ENCODE peak calls at places on chromosomes 13 and 19, in five cellular contexts. U is pancreas, N is uterus, Q is IMR-90, I is suprapubic skin. G is an unnamed sample.

GRCh38 chr19:964761-965694 is 19.1 kb upstream of the WDR18 start:
- DNase-seq in N (no peak), Q (peak; percentile 31), I (no peak), U (peak; percentile 65), G (no peak)

GRCh38 chr19:12596485-12596884 is 14.1 kb downstream of the ZNF490 start:
- DNase-seq in N (no peak), U (no peak), Q (no peak), I (no peak), G (no peak)

GRCh38 chr13:19910336-19911072 is 47.1 kb upstream of the ZMYM5 start:
- DNase-seq in Q (peak; percentile 49), N (no peak), I (no peak), U (no peak), G (no peak)

GRCh38 chr19:33798701-33799111 is 2.0 kb downstream of the KCTD15 start:
- DNase-seq in I (no peak), Q (peak; percentile 27), N (no peak), U (no peak), G (no peak)

GRCh38 chr19:45469835-45470146 is 2.0 kb downstream of the FOSB start:
- DNase-seq in Q (no peak), I (no peak), U (no peak), N (no peak), G (no peak)

GRCh38 chr13:75505327-75505726 is 23.4 kb upstream of the TBC1D4 start:
- DNase-seq in N (no peak), I (no peak), U (no peak), Q (no peak), G (no peak)

GRCh38 chr13:39210961-39211534 is 172.8 kb downstream of the NHLRC3 start:
- DNase-seq in N (no peak), U (no peak), Q (no peak), I (no peak), G (no peak)

GRCh38 chr13:83215627-83216026 is 666.6 kb downstream of the SLITRK1 start:
- DNase-seq in N (no peak), U (no peak), I (no peak), Q (peak; percentile 81), G (no peak)

GRCh38 chr19:14167594-14168138 is 31.3 kb upstream of the ASF1B start:
- DNase-seq in U (no peak), N (no peak), Q (no peak), I (no peak), G (no peak)

GRCh38 chr19:45172173-45172572 is 5.9 kb downstream of the TRAPPC6A start:
- DNase-seq in U (peak; percentile 34), N (no peak), I (no peak), Q (no peak), G (no peak)

GRCh38 chr13:111139874-111140561 is 24.9 kb downstream of the ARHGEF7 start:
- DNase-seq in N (no peak), I (no peak), U (no peak), Q (no peak), G (no peak)

DNA sequence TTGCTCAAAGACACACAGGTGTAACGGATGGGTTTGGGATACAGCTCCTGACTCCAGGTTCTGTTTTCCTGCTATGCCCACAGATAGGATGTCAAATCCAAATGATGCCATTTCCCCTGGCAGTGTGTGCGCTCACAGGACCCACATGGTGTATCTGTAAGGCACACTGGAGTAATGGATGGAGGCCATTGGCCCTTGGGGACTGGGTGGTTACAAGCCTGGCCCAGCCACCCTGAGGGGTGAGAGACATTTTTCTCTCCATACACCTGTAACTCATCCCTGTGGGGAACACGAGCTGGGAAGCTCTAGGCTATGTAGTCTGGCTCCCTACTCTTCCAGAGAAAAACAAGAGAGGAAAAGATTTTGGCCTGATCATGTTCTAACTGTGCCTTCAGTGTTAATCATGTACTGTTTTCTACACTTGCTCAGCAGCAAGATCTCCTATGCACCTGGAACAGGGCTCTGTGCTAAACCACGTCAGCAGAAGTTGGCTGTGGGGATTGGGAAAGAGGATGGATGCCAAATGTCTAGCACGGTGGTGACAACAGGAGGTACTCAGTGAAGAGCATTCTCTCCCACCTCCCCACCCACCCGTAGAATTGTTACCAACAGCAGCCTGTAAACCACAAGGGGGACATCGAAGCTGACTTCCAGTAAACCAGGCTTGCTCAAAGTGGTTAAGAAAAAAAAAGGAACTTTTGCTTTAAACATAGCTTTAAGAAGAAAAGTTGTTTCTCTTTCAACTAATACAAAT is 237.0 kb downstream of the LACC1 start:
- DNase-seq in U (no peak), I (no peak), N (no peak), Q (peak; percentile 18), G (no peak)
- H3K27ac ChIP-seq in U (no peak overlapping the region), I (no peak overlapping the region), N (peak overlapping the region; percentile 8), Q (peak overlapping the region; percentile 13), G (no peak overlapping the region)

GRCh38 chr19:38682872-38683392 is 35.5 kb downstream of the ACTN4 start:
- DNase-seq in U (no peak), N (no peak), Q (no peak), I (no peak), G (no peak)
- H3K27ac ChIP-seq in U (peak overlapping the region; percentile 99), N (peak overlapping the region; percentile 100), Q (peak overlapping the region; percentile 85), I (peak overlapping the region; percentile 90), G (peak overlapping the region; percentile 55)

GRCh38 chr13:29926077-29926476 is 75.7 kb upstream of the UBL3 start:
- DNase-seq in I (no peak), U (no peak), N (no peak), Q (no peak), G (no peak)
- H3K27ac ChIP-seq in I (peak overlapping the region; percentile 87), U (peak overlapping the region; percentile 89), N (no peak overlapping the region), Q (no peak overlapping the region), G (no peak overlapping the region)

GRCh38 chr13:91346848-91347211 is 657 bp upstream of the MIR17HG start:
- DNase-seq in Q (no peak), I (no peak), N (no peak), U (no peak), G (no peak)
- H3K27ac ChIP-seq in Q (no peak overlapping the region), I (peak overlapping the region; percentile 99), N (peak overlapping the region; percentile 96), U (peak overlapping the region; percentile 96), G (peak overlapping the region; percentile 80)

DNA sequence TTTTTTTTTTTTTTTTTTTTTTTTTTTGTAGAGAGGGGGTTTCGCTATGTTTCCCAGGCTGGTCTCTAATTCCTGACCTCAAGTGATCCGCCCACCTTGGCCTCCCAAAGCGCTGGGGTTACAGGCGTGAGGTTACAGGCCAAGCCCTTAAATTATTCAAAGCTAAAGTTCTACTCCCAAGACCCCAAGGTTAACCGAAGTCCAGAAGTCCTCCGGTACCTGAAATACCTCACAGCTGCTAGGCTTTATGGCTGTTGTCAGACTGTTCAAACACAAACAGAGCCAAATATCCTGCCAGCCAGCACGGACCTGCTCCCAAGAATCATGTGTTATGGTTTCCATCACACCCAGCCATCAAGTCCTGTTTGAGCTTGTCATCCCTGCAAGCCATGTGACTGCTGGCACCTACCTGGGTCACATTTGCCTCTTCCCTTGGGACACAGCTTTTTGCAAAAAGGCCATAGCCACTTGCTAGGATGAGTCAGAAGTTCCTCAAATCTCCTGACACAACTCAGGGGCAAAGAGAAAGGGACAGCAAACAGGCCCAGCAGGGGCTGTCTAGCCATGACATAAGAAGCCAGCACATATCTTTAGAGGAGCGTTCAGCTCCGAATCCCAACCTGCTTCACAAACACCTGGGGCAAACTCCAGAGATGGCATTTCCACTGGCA is 129.9 kb downstream of the FOXO1 start:
- DNase-seq in I (no peak), N (no peak), Q (no peak), U (peak; percentile 79), G (no peak)
- H3K27ac ChIP-seq in I (peak overlapping the region; percentile 59), N (peak overlapping the region; percentile 46), Q (no peak overlapping the region), U (peak overlapping the region; percentile 85), G (no peak overlapping the region)

GRCh38 chr19:43983544-43983911 is 460 bp upstream of the ZNF155 start:
- DNase-seq in Q (no peak), I (no peak), N (no peak), U (no peak), G (no peak)
- H3K27ac ChIP-seq in Q (no peak overlapping the region), I (no peak overlapping the region), N (peak overlapping the region; percentile 70), U (peak overlapping the region; percentile 34), G (no peak overlapping the region)

DNA sequence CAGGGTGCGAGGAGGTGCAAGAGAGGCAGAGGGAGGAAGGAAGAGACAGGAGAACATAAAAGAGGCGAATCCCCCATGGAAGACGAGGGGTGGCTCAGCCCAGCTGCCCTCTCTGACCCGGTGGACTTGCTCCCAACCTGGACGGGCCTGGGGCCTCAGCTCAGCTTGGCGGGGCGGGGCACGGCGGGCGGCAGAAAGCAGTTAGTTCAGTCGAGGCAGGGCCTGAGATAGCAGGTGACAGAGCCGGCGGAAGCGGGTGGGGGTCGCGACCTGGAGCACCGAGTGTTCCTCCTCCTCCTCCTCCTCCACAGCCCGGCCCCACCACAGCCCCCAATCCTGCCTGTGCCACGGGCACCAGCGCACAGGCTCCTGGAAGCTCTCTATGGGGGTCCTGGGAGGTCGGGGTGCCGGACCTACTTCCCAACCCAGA is 7.0 kb upstream of the CACTIN start:
- DNase-seq in U (peak; percentile 68), Q (no peak), I (no peak), N (no peak), G (no peak)
- H3K27ac ChIP-seq in U (no peak overlapping the region), Q (no peak overlapping the region), I (no peak overlapping the region), N (no peak overlapping the region), G (peak overlapping the region; percentile 51)

GRCh38 chr19:49555600-49556411 is 24.6 kb downstream of the NOSIP start:
- DNase-seq in N (peak; percentile 68), U (peak; percentile 95), Q (no peak), I (no peak), G (no peak)
- H3K27ac ChIP-seq in N (peak overlapping the region; percentile 31), U (peak overlapping the region; percentile 88), Q (no peak overlapping the region), I (no peak overlapping the region), G (no peak overlapping the region)

DNA sequence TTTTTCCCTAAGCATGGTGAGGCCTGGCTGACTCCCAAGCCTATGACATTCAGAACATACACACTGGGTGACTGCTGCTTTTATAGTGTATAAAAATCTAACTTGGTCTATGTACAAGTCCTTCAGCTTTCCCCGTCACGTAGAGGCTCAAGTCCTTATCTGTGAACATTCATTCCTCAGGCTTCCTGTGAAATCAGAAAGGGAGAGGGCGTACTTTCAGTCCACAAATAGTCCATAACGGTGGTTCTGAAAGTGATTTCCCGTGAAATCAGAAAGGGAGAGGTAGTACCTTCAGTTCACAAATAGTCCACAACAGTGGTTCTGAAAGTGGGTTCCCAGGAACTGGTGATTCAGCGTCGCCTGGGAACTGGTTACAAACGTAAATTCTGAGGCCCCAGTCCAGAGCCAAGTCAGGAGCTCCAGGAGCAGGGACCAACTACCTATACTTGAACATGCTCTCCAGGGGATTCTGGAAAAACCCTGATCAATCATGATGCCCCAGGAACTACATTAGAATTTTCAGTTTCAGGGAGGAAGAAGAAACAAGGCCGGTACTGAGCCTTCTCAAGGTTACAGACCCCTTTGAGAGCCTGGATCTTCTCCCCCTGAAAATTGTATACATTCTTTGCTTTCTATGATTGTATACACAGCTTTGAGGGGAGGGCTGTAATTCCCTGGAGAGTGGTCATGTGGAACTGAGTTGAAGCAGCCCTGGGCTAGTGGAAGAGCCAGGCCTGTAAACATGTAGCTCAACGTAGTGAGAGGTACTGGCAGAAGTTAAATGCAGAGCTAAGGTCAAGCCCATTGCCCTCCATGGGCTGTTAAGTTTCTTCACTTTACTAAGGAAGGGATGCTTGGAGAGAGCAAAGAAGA is 17.3 kb downstream of the DOCK9 start:
- DNase-seq in N (no peak), U (no peak), Q (no peak), I (no peak), G (no peak)
- H3K27ac ChIP-seq in N (peak overlapping the region; percentile 46), U (no peak overlapping the region), Q (no peak overlapping the region), I (peak overlapping the region; percentile 39), G (no peak overlapping the region)

G was measured in substantia nigra.